ENCODE peak calls at places on chromosome 1, in four cellular contexts. E is cerebellar nuclear complex, R is fibroblast of pulmonary artery, Y is RKO. M is an unnamed sample.
A peak's percentile ranks its signal among the peaks of the same experiment; 100 is the strongest.

GRCh38 chr1:67680486-67680885 is 4.5 kb upstream of the GADD45A start:
- DNase-seq in E (no peak), R (no peak), Y (peak; percentile 58), M (no peak)

GRCh38 chr1:67465371-67465770 is 35.2 kb upstream of the SERBP1 start:
- DNase-seq in E (no peak), R (no peak), Y (no peak), M (no peak)

GRCh38 chr1:15430787-15431570 is 7.3 kb upstream of the CTRC start:
- DNase-seq in E (no peak), R (peak; percentile 46), Y (peak; percentile 38), M (peak; percentile 16)

GRCh38 chr1:151944859-151945575 is 35.7 kb upstream of the THEM4 start:
- DNase-seq in E (no peak), R (no peak), Y (no peak), M (no peak)

GRCh38 chr1:201916649-201917249 is 28.1 kb downstream of the SHISA4 start:
- DNase-seq in E (no peak), R (peak; percentile 87), Y (peak; percentile 35), M (no peak)

GRCh38 chr1:106755682-106756406 is 300.6 kb upstream of the PRMT6 start:
- DNase-seq in E (no peak), R (peak; percentile 55), Y (peak; percentile 24), M (no peak)

GRCh38 chr1:158537609-158538008 is 16.6 kb downstream of the OR6Y1 start:
- DNase-seq in E (no peak), R (no peak), Y (no peak), M (no peak)

GRCh38 chr1:162674018-162674608 is 41.8 kb downstream of the DDR2 start:
- DNase-seq in E (no peak), R (peak; percentile 62), Y (no peak), M (no peak)

GRCh38 chr1:29167904-29168303 is 13.8 kb downstream of the SRSF4 start:
- DNase-seq in E (no peak), R (no peak), Y (no peak), M (no peak)

GRCh38 chr1:230149751-230150584 is 82.9 kb downstream of the GALNT2 start:
- DNase-seq in E (no peak), R (no peak), Y (no peak), M (peak; percentile 59)

M was measured in AML-193.